ENCODE peak calls at places on chromosomes 11 and 22, in six cellular contexts. K, T, R, S, X and W are unnamed samples.

GRCh38 chr11:68056317-68057285 is 17.8 kb downstream of the TCIRG1 start:
- ATAC-seq in K (no peak), R (no peak), T (no peak), S (no peak), X (no peak), W (no peak)

GRCh38 chr11:45777127-45777969 is 27.6 kb upstream of the SLC35C1 start:
- ATAC-seq in S (no peak), K (no peak), T (no peak), X (no peak), R (peak), W (no peak)

GRCh38 chr11:27642954-27643353 is 57.3 kb downstream of the BDNF start:
- ATAC-seq in X (no peak), S (no peak), T (no peak), R (no peak), K (peak), W (no peak)

GRCh38 chr22:39234867-39235687 is 9.7 kb downstream of the PDGFB start:
- ATAC-seq in K (peak), R (peak), T (peak), X (no peak), S (no peak), W (peak)

GRCh38 chr11:68113986-68114385 is 7.2 kb downstream of the CHKA start:
- ATAC-seq in K (no peak), S (no peak), T (no peak), X (no peak), R (peak), W (no peak)

GRCh38 chr11:120149246-120149645 is 11.3 kb upstream of the TRIM29 start:
- ATAC-seq in R (no peak), X (no peak), S (no peak), T (no peak), K (no peak), W (no peak)

GRCh38 chr22:48857202-48857805 is 970.4 kb downstream of the BRD1 start:
- ATAC-seq in S (no peak), K (no peak), R (no peak), T (no peak), X (no peak), W (no peak)

GRCh38 chr22:17401728-17402127 is 32.5 kb downstream of the CECR2 start:
- ATAC-seq in X (no peak), S (no peak), R (no peak), T (no peak), K (no peak), W (no peak)

GRCh38 chr11:40104941-40105550 is 1354.4 kb downstream of the LRRC4C start:
- ATAC-seq in R (no peak), K (no peak), X (no peak), S (no peak), T (no peak), W (no peak)

GRCh38 chr11:96486890-96487633 is 97.2 kb downstream of the JRKL start:
- ATAC-seq in R (no peak), K (no peak), T (no peak), X (no peak), S (peak), W (no peak)

GRCh38 chr11:2289350-2289749 is 12.4 kb downstream of the C11orf21 start:
- ATAC-seq in K (peak), T (peak), S (no peak), X (no peak), R (peak), W (no peak)

GRCh38 chr22:38310518-38311330 is 6.5 kb downstream of the CSNK1E start:
- ATAC-seq in K (peak), T (no peak), R (no peak), S (no peak), X (no peak), W (peak)

GRCh38 chr22:33361581-33361980 is 303.4 kb upstream of the SYN3 start:
- ATAC-seq in S (no peak), K (peak), X (no peak), T (no peak), R (no peak), W (peak)

GRCh38 chr11:126317681-126318641 is 14.1 kb downstream of the DCPS start:
- ATAC-seq in T (peak), R (peak), K (peak), S (peak), X (peak), W (no peak)

GRCh38 chr11:88179141-88179540 is 3.9 kb upstream of the RAB38 start:
- ATAC-seq in S (peak), T (peak), X (no peak), K (no peak), R (no peak), W (no peak)

GRCh38 chr11:17552392-17553248 is 5.6 kb downstream of the OTOG start:
- ATAC-seq in X (no peak), T (no peak), S (no peak), R (no peak), K (no peak), W (no peak)

GRCh38 chr11:106326087-106326486 is 248.6 kb downstream of the AASDHPPT start:
- ATAC-seq in T (no peak), R (no peak), X (no peak), K (no peak), S (no peak), W (no peak)

GRCh38 chr22:49062155-49063039 is 765.3 kb downstream of the BRD1 start:
- ATAC-seq in K (no peak), X (no peak), T (no peak), S (no peak), R (no peak), W (no peak)

GRCh38 chr11:46658259-46658658 is 40.9 kb downstream of the ATG13 start:
- ATAC-seq in X (no peak), K (peak), T (no peak), S (no peak), R (peak), W (no peak)

GRCh38 chr11:117606211-117606610 is 190.8 kb downstream of the DSCAML1 start:
- ATAC-seq in T (no peak), K (no peak), S (no peak), R (no peak), X (no peak), W (no peak)

GRCh38 chr11:65891180-65892136 is 985 bp downstream of the CCDC85B start:
- ATAC-seq in T (no peak), X (no peak), R (peak), S (peak), K (peak), W (no peak)

GRCh38 chr22:38736257-38736570 is 19.6 kb downstream of the SUN2 start:
- ATAC-seq in T (no peak), X (no peak), S (no peak), R (no peak), K (no peak), W (no peak)

GRCh38 chr11:96075532-96075959 is 151.6 kb upstream of the MTMR2 start:
- ATAC-seq in T (no peak), X (peak), K (no peak), R (no peak), S (no peak), W (peak)